ENCODE peak calls at places on chromosomes 16 and 17, in five cellular contexts. A is breast epithelium, K is AG09309, B is HFF-Myc, E is psoas muscle. Z is an unnamed sample.

GRCh38 chr16:10622036-10622921 is 41.9 kb upstream of the EMP2 start:
- DNase-seq in A (no peak), K (no peak), B (no peak), E (no peak), Z (peak)

GRCh38 chr17:72635034-72635654 is 457.3 kb downstream of the SLC39A11 start:
- DNase-seq in A (no peak), K (no peak), B (no peak), E (no peak), Z (no peak)

GRCh38 chr17:64780096-64781012 is 118.2 kb upstream of the SMURF2 start:
- DNase-seq in A (peak), K (no peak), B (no peak), E (peak), Z (no peak)

GRCh38 chr17:44924107-44924544 is 8.8 kb upstream of the GFAP start:
- DNase-seq in A (peak), K (no peak), B (no peak), E (no peak), Z (peak)

GRCh38 chr17:2239882-2240430 is 63.6 kb downstream of the SMG6 start:
- DNase-seq in A (no peak), K (peak), B (peak), E (peak), Z (no peak)

GRCh38 chr16:30680326-30680725 is 18.6 kb upstream of the SRCAP start:
- DNase-seq in A (no peak), K (no peak), B (no peak), E (no peak), Z (no peak)

GRCh38 chr16:10539256-10539655 is 41.1 kb downstream of the EMP2 start:
- DNase-seq in A (no peak), K (no peak), B (no peak), E (no peak), Z (no peak)

GRCh38 chr16:89102035-89102776 is 8.6 kb downstream of the ACSF3 start:
- DNase-seq in A (no peak), K (no peak), B (no peak), E (no peak), Z (no peak)

GRCh38 chr16:49720225-49720624 is 135.7 kb downstream of the ZNF423 start:
- DNase-seq in A (no peak), K (no peak), B (no peak), E (no peak), Z (no peak)

GRCh38 chr16:535446-536405 is 8.2 kb downstream of the CAPN15 start:
- DNase-seq in A (no peak), K (no peak), B (no peak), E (peak), Z (no peak)

GRCh38 chr17:70407501-70407900 is 238.2 kb downstream of the KCNJ2 start:
- DNase-seq in A (no peak), K (no peak), B (no peak), E (no peak), Z (no peak)

GRCh38 chr16:19285431-19285830 is at the start of gene CLEC19A:
- DNase-seq in A (no peak), K (no peak), B (no peak), E (no peak), Z (no peak)

GRCh38 chr17:30921544-30922196 is at the start of gene ADAP2:
- DNase-seq in A (no peak), K (no peak), B (no peak), E (peak), Z (no peak)

GRCh38 chr16:77660311-77660710 is 62.0 kb upstream of the NUDT7 start:
- DNase-seq in A (no peak), K (peak), B (no peak), E (no peak), Z (no peak)

GRCh38 chr17:57899391-57899790 is 49.5 kb upstream of the MRPS23 start:
- DNase-seq in A (no peak), K (no peak), B (no peak), E (peak), Z (no peak)

GRCh38 chr16:24430937-24431760 is 108.2 kb upstream of the RBBP6 start:
- DNase-seq in A (no peak), K (no peak), B (no peak), E (no peak), Z (no peak)

GRCh38 chr16:70745536-70746025 is 55.4 kb downstream of the VAC14 start:
- DNase-seq in A (no peak), K (no peak), B (no peak), E (no peak), Z (no peak)

GRCh38 chr17:41308918-41309359 is at the start of gene KRTAP16-1:
- DNase-seq in A (no peak), K (no peak), B (no peak), E (no peak), Z (no peak)

GRCh38 chr17:47276868-47277267 is 23.2 kb downstream of the ITGB3 start:
- DNase-seq in A (peak), K (peak), B (peak), E (peak), Z (no peak)

Z was measured in D721Med.